ENCODE peak calls at places on chromosomes 7 and 10, in six cellular contexts. D is A673; S is heart left ventricle; M is ovary; K is heart right ventricle; J is CD8-positive, alpha-beta memory T cell. F is an unnamed sample.

GRCh38 chr10:128463991-128464755 is 337.9 kb upstream of the MKI67 start:
- DNase-seq in D (peak; percentile 64), S (no peak), M (peak; percentile 33), K (peak; percentile 73), J (peak; percentile 57), F (no peak)

GRCh38 chr10:129784286-129784685 is 179.8 kb downstream of the EBF3 start:
- DNase-seq in D (no peak), S (no peak), M (no peak), K (no peak), J (no peak), F (no peak)

GRCh38 chr10:104340692-104341091 is 2.4 kb upstream of the ITPRIP start:
- DNase-seq in D (no peak), S (no peak), M (no peak), K (no peak), J (no peak), F (no peak)

GRCh38 chr7:140403878-140404564 is at the start of gene RAB19:
- DNase-seq in D (no peak), S (no peak), M (no peak), K (no peak), J (peak; percentile 72), F (no peak)

GRCh38 chr7:73732397-73732796 is 6.2 kb downstream of the ABHD11 start:
- DNase-seq in D (no peak), S (no peak), M (no peak), K (no peak), J (no peak), F (no peak)

GRCh38 chr10:93412801-93413200 is 69.3 kb downstream of the MYOF start:
- DNase-seq in D (no peak), S (no peak), M (no peak), K (no peak), J (no peak), F (no peak)

GRCh38 chr10:71484352-71484751 is 87.6 kb downstream of the CDH23 start:
- DNase-seq in D (no peak), S (peak; percentile 73), M (no peak), K (no peak), J (no peak), F (no peak)

GRCh38 chr7:99120503-99120902 is 23.4 kb downstream of the SMURF1 start:
- DNase-seq in D (no peak), S (no peak), M (no peak), K (no peak), J (no peak), F (no peak)

GRCh38 chr10:129774736-129775401 is 189.2 kb downstream of the EBF3 start:
- DNase-seq in D (no peak), S (no peak), M (no peak), K (no peak), J (peak; percentile 27), F (no peak)

GRCh38 chr10:68666280-68666760 is 54.7 kb upstream of the CCAR1 start:
- DNase-seq in D (no peak), S (no peak), M (no peak), K (no peak), J (no peak), F (no peak)

GRCh38 chr10:24882047-24882698 is 70.2 kb downstream of the PRTFDC1 start:
- DNase-seq in D (peak; percentile 73), S (no peak), M (no peak), K (peak; percentile 27), J (peak; percentile 75), F (no peak)

GRCh38 chr10:34504534-34504933 is 310.6 kb downstream of the PARD3 start:
- DNase-seq in D (no peak), S (no peak), M (no peak), K (no peak), J (no peak), F (no peak)

GRCh38 chr10:44310762-44311562 is 73.9 kb downstream of the CXCL12 start:
- DNase-seq in D (peak; percentile 47), S (peak; percentile 93), M (peak; percentile 86), K (peak; percentile 87), J (peak; percentile 67), F (peak; percentile 95)

GRCh38 chr10:100502926-100503480 is 16.7 kb downstream of the SEC31B start:
- DNase-seq in D (no peak), S (no peak), M (no peak), K (no peak), J (no peak), F (no peak)

GRCh38 chr7:114835861-114836260 is 86.0 kb upstream of the MDFIC start:
- DNase-seq in D (no peak), S (no peak), M (no peak), K (no peak), J (no peak), F (no peak)

GRCh38 chr7:129285195-129285594 is 60.4 kb downstream of the AHCYL2 start:
- DNase-seq in D (no peak), S (no peak), M (no peak), K (no peak), J (no peak), F (no peak)

GRCh38 chr7:140696679-140697446 is at the start of gene NDUFB2:
- DNase-seq in D (peak; percentile 89), S (peak; percentile 88), M (peak; percentile 81), K (peak; percentile 53), J (peak; percentile 81), F (peak; percentile 77)

GRCh38 chr10:79335094-79335469 is 12.2 kb upstream of the PPIF start:
- DNase-seq in D (no peak), S (no peak), M (no peak), K (no peak), J (no peak), F (no peak)

GRCh38 chr10:18159596-18159995 is 19.4 kb downstream of the CACNB2 start:
- DNase-seq in D (peak; percentile 34), S (no peak), M (no peak), K (no peak), J (no peak), F (no peak)

GRCh38 chr7:81944103-81944502 is 174.3 kb upstream of the HGF start:
- DNase-seq in D (no peak), S (no peak), M (no peak), K (no peak), J (no peak), F (no peak)

DNA sequence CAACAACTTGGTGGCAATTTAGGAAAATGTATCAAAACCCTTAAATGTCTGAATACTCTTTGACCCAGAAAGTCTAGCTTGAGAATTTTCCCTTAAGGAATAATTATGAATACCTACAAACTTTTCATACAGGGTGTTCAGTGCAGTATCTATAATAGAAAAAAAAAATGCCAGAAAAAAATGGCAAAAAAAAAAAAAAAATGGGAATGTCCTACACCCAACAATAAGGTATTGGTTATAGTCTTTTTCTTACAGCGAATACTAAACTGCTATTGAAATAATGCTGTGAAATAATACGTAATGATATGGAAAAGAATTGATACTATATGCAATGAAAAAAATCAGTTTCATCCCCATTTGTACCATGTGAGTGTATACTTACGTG is 44.3 kb downstream of the ZNF800 start:
- DNase-seq in D (no peak), S (no peak), M (no peak), K (no peak), J (no peak), F (no peak)
- H3K27ac ChIP-seq in D (no peak overlapping the region), S (no peak overlapping the region), M (no peak overlapping the region), K (no peak overlapping the region), J (no peak overlapping the region), F (no peak overlapping the region)

GRCh38 chr10:42866115-42866995 is 83.8 kb downstream of the BMS1 start:
- DNase-seq in D (peak; percentile 72), S (peak; percentile 89), M (peak; percentile 38), K (peak; percentile 75), J (no peak), F (peak; percentile 81)
- H3K4me1 ChIP-seq in D (no peaks in the 10 kb centered on the region), S (peaks cover 6% of the 10 kb centered on the region), M (peaks cover 2% of the 10 kb centered on the region), K (peaks cover 15% of the 10 kb centered on the region), J (no peaks in the 10 kb centered on the region), F (no peaks in the 10 kb centered on the region)

GRCh38 chr10:122126763-122127659 is 138.0 kb downstream of the TACC2 start:
- DNase-seq in D (no peak), S (no peak), M (peak; percentile 52), K (peak; percentile 58), J (no peak), F (no peak)
- H3K27ac ChIP-seq in D (no peak overlapping the region), S (peak overlapping the region; percentile 83), M (no peak overlapping the region), K (peak overlapping the region; percentile 94), J (no peak overlapping the region), F (peak overlapping the region; percentile 86)

GRCh38 chr7:123553159-123553558 is 4.5 kb downstream of the NDUFA5 start:
- DNase-seq in D (no peak), S (no peak), M (no peak), K (no peak), J (no peak), F (no peak)

GRCh38 chr7:123557631-123558505 is at the start of gene NDUFA5:
- DNase-seq in D (peak; percentile 99), S (peak; percentile 99), M (peak; percentile 99), K (peak; percentile 100), J (peak; percentile 99), F (peak; percentile 96)

GRCh38 chr7:123558506-123558874 is 872 bp upstream of the NDUFA5 start:
- DNase-seq in D (no peak), S (no peak), M (no peak), K (no peak), J (no peak), F (no peak)

GRCh38 chr7:123555484-123555883 is 2.1 kb downstream of the NDUFA5 start:
- DNase-seq in D (no peak), S (no peak), M (no peak), K (no peak), J (no peak), F (no peak)

GRCh38 chr7:123557016-123557630 is 495 bp downstream of the NDUFA5 start:
- DNase-seq in D (no peak), S (no peak), M (no peak), K (no peak), J (no peak), F (no peak)
- H3K4me1 ChIP-seq in D (peaks cover 7% of the 10 kb centered on the region), S (peaks cover 21% of the 10 kb centered on the region), M (peaks cover 7% of the 10 kb centered on the region), K (peaks cover 28% of the 10 kb centered on the region), J (peaks cover 32% of the 10 kb centered on the region), F (peaks cover 38% of the 10 kb centered on the region)

DNA sequence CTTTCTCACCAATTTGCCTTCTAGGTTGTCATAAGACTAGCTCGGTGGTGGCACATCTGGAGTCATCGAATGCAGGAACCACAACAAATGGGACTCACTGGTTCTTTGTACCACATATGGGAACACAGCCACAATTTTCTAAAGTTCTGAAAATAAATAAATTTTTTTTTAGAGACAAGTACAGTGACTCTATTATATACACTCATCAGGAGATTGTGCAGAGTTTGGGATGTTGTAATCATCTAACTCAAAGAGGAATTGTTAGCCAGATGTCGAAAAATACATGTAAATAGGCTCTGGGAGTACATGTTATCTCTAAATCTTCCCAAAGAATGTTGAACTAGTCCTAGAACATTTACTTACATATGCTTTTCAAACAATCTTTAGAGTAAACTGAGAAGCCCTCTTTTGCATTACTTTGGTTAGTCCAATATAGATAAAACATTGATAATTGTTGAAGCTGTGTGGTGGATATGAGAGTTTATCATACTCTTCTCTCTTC is 19.6 kb upstream of the SEPTIN7 start:
- DNase-seq in D (no peak), S (no peak), M (no peak), K (no peak), J (no peak), F (no peak)
- H3K27ac ChIP-seq in D (no peak overlapping the region), S (no peak overlapping the region), M (no peak overlapping the region), K (no peak overlapping the region), J (no peak overlapping the region), F (no peak overlapping the region)

GRCh38 chr7:47571355-47572100 is 10.4 kb downstream of the TNS3 start:
- DNase-seq in D (no peak), S (peak; percentile 93), M (peak; percentile 70), K (peak; percentile 76), J (no peak), F (peak; percentile 84)
- H3K4me1 ChIP-seq in D (no peaks in the 10 kb centered on the region), S (peaks cover 28% of the 10 kb centered on the region), M (peaks cover 52% of the 10 kb centered on the region), K (peaks cover 25% of the 10 kb centered on the region), J (no peaks in the 10 kb centered on the region), F (peaks cover 30% of the 10 kb centered on the region)

GRCh38 chr7:106216517-106217088 is 68.2 kb downstream of the NAMPT start:
- DNase-seq in D (peak; percentile 84), S (no peak), M (peak; percentile 59), K (peak; percentile 51), J (no peak), F (peak; percentile 57)
- H3K27ac ChIP-seq in D (no peak overlapping the region), S (peak overlapping the region; percentile 87), M (peak overlapping the region; percentile 23), K (peak overlapping the region; percentile 93), J (peak overlapping the region; percentile 57), F (peak overlapping the region; percentile 89)